ENCODE peak calls at places on chromosomes 5 and 9, in ten cellular contexts. L is right lobe of liver; R is mesenchymal stem cell; X is mammary epithelial cell; P is SJSA1; C is HCT116; T is CD4-positive, CD25-positive, alpha-beta regulatory T cell; I is tibial nerve; M is left lung; N is neural progenitor cell. G is an unnamed sample. For H3K9me3, the result is how much of the 10 kb centered on the place peaks cover.

GRCh38 chr5:126449751-126450271 is 26.6 kb downstream of the GRAMD2B start:
- DNase-seq in L (no peak), M (no peak), C (no peak), T (peak), R (peak), X (peak), P (peak), N (no peak), I (no peak), G (peak)

GRCh38 chr9:3367185-3367584 is 158.6 kb downstream of the RFX3 start:
- DNase-seq in N (peak), X (no peak), M (no peak), R (peak), C (no peak), P (no peak), I (no peak), T (no peak), L (no peak), G (no peak)

GRCh38 chr5:159878988-159879471 is 37.3 kb upstream of the ADRA1B start:
- DNase-seq in L (peak), C (no peak), M (no peak), P (peak), I (peak), X (peak), T (no peak), R (peak), N (peak), G (no peak)

GRCh38 chr5:773517-774264 is 10.8 kb downstream of the ZDHHC11B start:
- DNase-seq in M (peak), P (no peak), N (no peak), X (no peak), T (no peak), I (no peak), C (no peak), R (no peak), L (peak), G (no peak)

GRCh38 chr5:171308453-171309275 is at the start of gene TLX3:
- DNase-seq in L (no peak), R (peak), M (no peak), I (no peak), P (no peak), C (peak), N (peak), T (no peak), X (peak), G (no peak)

GRCh38 chr9:96176901-96177718 is 124.9 kb downstream of the HSD17B3 start:
- DNase-seq in L (no peak), M (no peak), T (no peak), X (no peak), N (peak), R (no peak), I (no peak), C (no peak), P (no peak), G (no peak)

GRCh38 chr9:118305371-118305770 is 601.2 kb downstream of the TLR4 start:
- DNase-seq in C (no peak), L (no peak), M (no peak), T (no peak), X (no peak), N (no peak), P (no peak), R (no peak), I (no peak), G (no peak)

GRCh38 chr5:66284588-66285342 is 140.7 kb downstream of the SREK1 start:
- DNase-seq in P (no peak), M (no peak), R (no peak), L (no peak), I (no peak), X (no peak), C (no peak), T (no peak), N (no peak), G (no peak)

GRCh38 chr9:119963798-119964372 is 594.6 kb upstream of the BRINP1 start:
- DNase-seq in L (no peak), N (peak), P (peak), R (peak), X (peak), C (peak), T (no peak), M (no peak), I (no peak), G (no peak)

GRCh38 chr5:74500037-74500917 is 140.3 kb downstream of the ENC1 start:
- DNase-seq in I (no peak), R (peak), C (no peak), N (no peak), P (no peak), M (no peak), T (no peak), X (no peak), L (no peak), G (no peak)

GRCh38 chr5:168916266-168916665 is 337.1 kb upstream of the PANK3 start:
- DNase-seq in I (peak), X (no peak), P (no peak), T (no peak), R (peak), M (no peak), N (no peak), L (no peak), C (no peak), G (no peak)

GRCh38 chr5:126070481-126070880 is 352.7 kb upstream of the GRAMD2B start:
- DNase-seq in C (no peak), P (peak), I (no peak), T (no peak), R (no peak), X (no peak), L (no peak), N (no peak), M (no peak), G (no peak)

GRCh38 chr5:32710859-32711692 is at the start of gene NPR3:
- DNase-seq in C (no peak), M (peak), T (peak), R (peak), X (no peak), N (peak), L (no peak), P (peak), I (no peak), G (no peak)

GRCh38 chr9:97502984-97503861 is 1.8 kb downstream of the TMOD1 start:
- DNase-seq in I (no peak), T (no peak), P (no peak), X (no peak), C (no peak), M (peak), N (no peak), L (no peak), R (no peak), G (no peak)

GRCh38 chr5:8516356-8516755 is 647.4 kb downstream of the MTRR start:
- DNase-seq in P (no peak), I (no peak), T (no peak), L (no peak), X (no peak), M (no peak), R (no peak), C (no peak), N (no peak), G (no peak)

GRCh38 chr5:108726446-108727091 is 21.1 kb upstream of the FER start:
- DNase-seq in C (no peak), M (no peak), L (no peak), N (no peak), X (peak), T (no peak), R (no peak), P (no peak), I (no peak), G (no peak)

GRCh38 chr5:105963856-105964255 is 1706.9 kb downstream of the EFNA5 start:
- DNase-seq in C (no peak), L (no peak), R (peak), P (peak), N (no peak), I (no peak), M (no peak), X (no peak), T (no peak), G (no peak)

GRCh38 chr5:82669720-82670119 is 391.6 kb upstream of the RPS23 start:
- DNase-seq in P (no peak), T (no peak), N (no peak), L (no peak), C (no peak), X (no peak), M (no peak), I (no peak), R (no peak), G (no peak)

GRCh38 chr9:133855802-133856592 is 117.8 kb upstream of the SARDH start:
- DNase-seq in N (no peak), I (no peak), T (no peak), P (no peak), C (no peak), X (no peak), L (peak), R (peak), M (peak), G (no peak)

GRCh38 chr9:16575142-16575877 is 295.2 kb downstream of the BNC2 start:
- DNase-seq in T (no peak), C (no peak), N (peak), X (no peak), P (peak), I (no peak), L (no peak), M (no peak), R (no peak), G (no peak)

GRCh38 chr5:66724740-66725139 is 128.5 kb downstream of the MAST4 start:
- DNase-seq in X (no peak), C (no peak), I (no peak), M (no peak), P (no peak), L (no peak), N (no peak), T (no peak), R (peak), G (no peak)

GRCh38 chr5:118952992-118953651 is 35.2 kb downstream of the DTWD2 start:
- DNase-seq in I (no peak), T (no peak), L (no peak), M (no peak), X (no peak), R (no peak), C (no peak), N (no peak), P (no peak), G (no peak)

GRCh38 chr5:132770476-132771159 is 6.4 kb downstream of the SEPTIN8 start:
- DNase-seq in I (no peak), P (no peak), X (no peak), C (no peak), R (no peak), N (peak), T (no peak), M (no peak), L (no peak), G (no peak)

GRCh38 chr9:6827370-6827949 is 69.7 kb downstream of the KDM4C start:
- DNase-seq in C (peak), X (peak), M (no peak), L (no peak), T (peak), I (no peak), R (peak), P (peak), N (peak), G (peak)

GRCh38 chr5:57383093-57383861 is 99.3 kb downstream of the ACTBL2 start:
- DNase-seq in R (peak), L (no peak), I (no peak), N (no peak), P (peak), X (peak), T (peak), M (no peak), C (peak), G (no peak)

GRCh38 chr5:104914536-104915070 is 1352.0 kb upstream of the NUDT12 start:
- DNase-seq in N (no peak), I (no peak), C (no peak), R (no peak), L (no peak), T (no peak), M (no peak), X (peak), P (no peak), G (no peak)

GRCh38 chr9:93205896-93206575 is 22.1 kb downstream of the WNK2 start:
- DNase-seq in X (no peak), L (peak), I (no peak), R (no peak), N (no peak), T (no peak), C (no peak), P (no peak), M (peak), G (no peak)

GRCh38 chr5:43042176-43042625 is 2.1 kb upstream of the ANXA2R start:
- DNase-seq in X (peak), M (peak), P (peak), R (peak), L (peak), N (peak), C (peak), T (peak), I (peak), G (peak)

GRCh38 chr5:17882760-17883488 is 248.7 kb downstream of the TAF11L14 start:
- DNase-seq in I (no peak), P (no peak), C (no peak), X (peak), L (no peak), N (peak), T (no peak), M (no peak), R (no peak), G (no peak)

GRCh38 chr9:77927265-77927664 is 104.3 kb downstream of the GNAQ start:
- DNase-seq in X (no peak), R (peak), I (no peak), P (peak), N (no peak), C (no peak), M (no peak), L (no peak), T (no peak), G (no peak)

GRCh38 chr5:113371788-113372196 is 63.0 kb downstream of the TSSK1B start:
- DNase-seq in X (peak), C (no peak), L (no peak), M (no peak), I (no peak), T (no peak), N (no peak), R (no peak), P (peak), G (no peak)

GRCh38 chr9:136629879-136630661 is 32.6 kb upstream of the EGFL7 start:
- DNase-seq in M (peak), T (peak), L (peak), P (no peak), X (peak), I (no peak), R (peak), N (peak), C (no peak), G (peak)

GRCh38 chr9:99004115-99004514 is 60.4 kb downstream of the COL15A1 start:
- DNase-seq in R (no peak), N (no peak), X (no peak), L (no peak), I (no peak), P (no peak), C (no peak), M (no peak), T (no peak), G (no peak)
- H3K9me3 ChIP-seq in R (under half), N (under half), X (under half), L (under half), I (under half), P (under half), C (under half), M (under half), T (under half), G (under half)

DNA sequence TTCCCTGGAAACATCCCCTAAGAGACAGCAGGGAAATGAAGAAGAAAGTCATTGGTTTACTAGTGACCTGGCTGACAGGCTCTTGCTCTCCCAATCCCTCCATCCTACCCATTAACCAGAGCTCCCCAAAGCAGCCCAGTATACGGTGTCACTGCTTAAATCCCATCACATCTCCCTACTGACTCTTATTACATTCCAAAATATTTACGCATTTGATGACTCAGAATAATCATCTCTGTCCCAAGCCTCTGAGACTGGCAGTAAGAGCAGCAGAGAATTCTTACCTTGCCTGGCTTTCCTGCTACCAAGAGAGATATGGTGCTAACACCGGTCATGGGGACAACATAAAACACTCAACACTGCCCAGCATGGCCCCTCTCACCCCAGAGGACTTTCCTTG is 20.2 kb upstream of the WHRN start:
- DNase-seq in M (no peak), I (no peak), P (peak), T (no peak), C (peak), L (no peak), R (peak), N (no peak), X (peak), G (no peak)
- H3K27ac ChIP-seq in M (no peak), I (no peak), P (no peak), T (no peak), C (no peak), L (no peak), R (no peak), N (no peak), X (no peak), G (no peak)

GRCh38 chr9:116417464-116417863 is 263.9 kb downstream of the PAPPA start:
- DNase-seq in R (no peak), X (peak), I (no peak), N (no peak), T (no peak), L (no peak), M (no peak), C (no peak), P (no peak), G (no peak)
- H3K9me3 ChIP-seq in R (under half), X (under half), I (under half), N (under half), T (under half), L (under half), M (under half), C (under half), P (under half), G (under half)

GRCh38 chr9:121736964-121737462 is 85.6 kb downstream of the DAB2IP start:
- DNase-seq in L (no peak), P (no peak), C (no peak), R (no peak), I (peak), N (peak), X (no peak), T (no peak), M (no peak), G (no peak)

GRCh38 chr9:121738391-121738790 is 87.0 kb downstream of the DAB2IP start:
- DNase-seq in P (no peak), M (no peak), C (no peak), R (no peak), I (no peak), N (no peak), L (no peak), T (no peak), X (no peak), G (no peak)

GRCh38 chr9:121739971-121740370 is 88.5 kb downstream of the DAB2IP start:
- DNase-seq in P (no peak), L (no peak), I (no peak), N (no peak), M (no peak), C (no peak), T (no peak), R (no peak), X (no peak), G (no peak)

GRCh38 chr9:121737481-121737931 is 86.1 kb downstream of the DAB2IP start:
- DNase-seq in N (no peak), I (no peak), C (no peak), P (no peak), R (no peak), L (no peak), X (no peak), M (no peak), T (no peak), G (no peak)

GRCh38 chr9:121738969-121739368 is 87.5 kb downstream of the DAB2IP start:
- DNase-seq in R (no peak), T (no peak), C (no peak), M (no peak), L (no peak), X (no peak), N (no peak), P (no peak), I (no peak), G (no peak)
- H3K27ac ChIP-seq in R (no peak), T (no peak), C (no peak), M (peak), L (no peak), X (no peak), N (no peak), P (no peak), I (peak), G (no peak)